ENCODE peak calls at places on chromosomes 2 and 18, in five cellular contexts. One of them, this sample, is unnamed.

GRCh38 chr2:235793163-235793752 is 299.4 kb downstream of the AGAP1 start:
- DNase-seq in NCI-H1105 treated with DMSO at 0.1 percent for 48 hours: no peak
- DNase-seq in activated T-cell treated with anti-CD3 and anti-CD28 coated beads, Interleukin-2, amount 50 U/mL, for 1 hour: no peak
- DNase-seq in activated CD8-positive, alpha-beta memory T cell treated with anti-CD3 and anti-CD28 coated beads, Interleukin-2, amount 10 ng/mL, durations not matched to agents 7 days and 5 days: no peak
- DNase-seq in left ventricle myocardium superior: peak; percentile 64
- DNase-seq in this sample: peak; percentile 47

GRCh38 chr18:9025104-9025838 is 77.2 kb upstream of the NDUFV2 start:
- DNase-seq in left ventricle myocardium superior: no peak
- DNase-seq in NCI-H1105 treated with DMSO at 0.1 percent for 48 hours: no peak
- DNase-seq in activated T-cell treated with anti-CD3 and anti-CD28 coated beads, Interleukin-2, amount 50 U/mL, for 1 hour: no peak
- DNase-seq in activated CD8-positive, alpha-beta memory T cell treated with anti-CD3 and anti-CD28 coated beads, Interleukin-2, amount 10 ng/mL, durations not matched to agents 7 days and 5 days: no peak
- DNase-seq in this sample: peak; percentile 17

GRCh38 chr2:8459474-8459873 is 222.4 kb upstream of the ID2 start:
- DNase-seq in activated CD8-positive, alpha-beta memory T cell treated with anti-CD3 and anti-CD28 coated beads, Interleukin-2, amount 10 ng/mL, durations not matched to agents 7 days and 5 days: no peak
- DNase-seq in NCI-H1105 treated with DMSO at 0.1 percent for 48 hours: no peak
- DNase-seq in left ventricle myocardium superior: no peak
- DNase-seq in activated T-cell treated with anti-CD3 and anti-CD28 coated beads, Interleukin-2, amount 50 U/mL, for 1 hour: no peak
- DNase-seq in this sample: no peak

GRCh38 chr2:75709297-75709696 is 1.4 kb downstream of the GCFC2 start:
- DNase-seq in activated CD8-positive, alpha-beta memory T cell treated with anti-CD3 and anti-CD28 coated beads, Interleukin-2, amount 10 ng/mL, durations not matched to agents 7 days and 5 days: no peak
- DNase-seq in left ventricle myocardium superior: no peak
- DNase-seq in NCI-H1105 treated with DMSO at 0.1 percent for 48 hours: no peak
- DNase-seq in activated T-cell treated with anti-CD3 and anti-CD28 coated beads, Interleukin-2, amount 50 U/mL, for 1 hour: no peak
- DNase-seq in this sample: no peak

GRCh38 chr18:59996370-59996966 is 96.7 kb downstream of the PMAIP1 start:
- DNase-seq in left ventricle myocardium superior: no peak
- DNase-seq in activated CD8-positive, alpha-beta memory T cell treated with anti-CD3 and anti-CD28 coated beads, Interleukin-2, amount 10 ng/mL, durations not matched to agents 7 days and 5 days: peak; percentile 47
- DNase-seq in activated T-cell treated with anti-CD3 and anti-CD28 coated beads, Interleukin-2, amount 50 U/mL, for 1 hour: no peak
- DNase-seq in NCI-H1105 treated with DMSO at 0.1 percent for 48 hours: peak; percentile 72
- DNase-seq in this sample: no peak

GRCh38 chr2:10367472-10368439 is 65.1 kb downstream of the HPCAL1 start:
- DNase-seq in left ventricle myocardium superior: no peak
- DNase-seq in activated T-cell treated with anti-CD3 and anti-CD28 coated beads, Interleukin-2, amount 50 U/mL, for 1 hour: no peak
- DNase-seq in NCI-H1105 treated with DMSO at 0.1 percent for 48 hours: no peak
- DNase-seq in activated CD8-positive, alpha-beta memory T cell treated with anti-CD3 and anti-CD28 coated beads, Interleukin-2, amount 10 ng/mL, durations not matched to agents 7 days and 5 days: no peak
- DNase-seq in this sample: no peak

GRCh38 chr2:96342085-96342484 is 6.5 kb downstream of the NCAPH start:
- DNase-seq in NCI-H1105 treated with DMSO at 0.1 percent for 48 hours: no peak
- DNase-seq in activated T-cell treated with anti-CD3 and anti-CD28 coated beads, Interleukin-2, amount 50 U/mL, for 1 hour: no peak
- DNase-seq in left ventricle myocardium superior: no peak
- DNase-seq in activated CD8-positive, alpha-beta memory T cell treated with anti-CD3 and anti-CD28 coated beads, Interleukin-2, amount 10 ng/mL, durations not matched to agents 7 days and 5 days: peak; percentile 82
- DNase-seq in this sample: peak; percentile 35

GRCh38 chr2:218387369-218388194 is 5.5 kb downstream of the SLC11A1 start:
- DNase-seq in left ventricle myocardium superior: peak; percentile 70
- DNase-seq in activated CD8-positive, alpha-beta memory T cell treated with anti-CD3 and anti-CD28 coated beads, Interleukin-2, amount 10 ng/mL, durations not matched to agents 7 days and 5 days: no peak
- DNase-seq in activated T-cell treated with anti-CD3 and anti-CD28 coated beads, Interleukin-2, amount 50 U/mL, for 1 hour: peak; percentile 36
- DNase-seq in NCI-H1105 treated with DMSO at 0.1 percent for 48 hours: peak; percentile 75
- DNase-seq in this sample: peak; percentile 62

GRCh38 chr2:24771905-24772586 is 21.1 kb downstream of the PTRHD1 start:
- DNase-seq in left ventricle myocardium superior: no peak
- DNase-seq in activated CD8-positive, alpha-beta memory T cell treated with anti-CD3 and anti-CD28 coated beads, Interleukin-2, amount 10 ng/mL, durations not matched to agents 7 days and 5 days: no peak
- DNase-seq in NCI-H1105 treated with DMSO at 0.1 percent for 48 hours: no peak
- DNase-seq in activated T-cell treated with anti-CD3 and anti-CD28 coated beads, Interleukin-2, amount 50 U/mL, for 1 hour: no peak
- DNase-seq in this sample: no peak

GRCh38 chr2:1499033-1499795 is 86.0 kb downstream of the TPO start:
- DNase-seq in activated CD8-positive, alpha-beta memory T cell treated with anti-CD3 and anti-CD28 coated beads, Interleukin-2, amount 10 ng/mL, durations not matched to agents 7 days and 5 days: no peak
- DNase-seq in left ventricle myocardium superior: no peak
- DNase-seq in NCI-H1105 treated with DMSO at 0.1 percent for 48 hours: no peak
- DNase-seq in activated T-cell treated with anti-CD3 and anti-CD28 coated beads, Interleukin-2, amount 50 U/mL, for 1 hour: no peak
- DNase-seq in this sample: no peak

GRCh38 chr2:121682396-121683298 is 33.4 kb upstream of the CLASP1 start:
- DNase-seq in activated CD8-positive, alpha-beta memory T cell treated with anti-CD3 and anti-CD28 coated beads, Interleukin-2, amount 10 ng/mL, durations not matched to agents 7 days and 5 days: no peak
- DNase-seq in activated T-cell treated with anti-CD3 and anti-CD28 coated beads, Interleukin-2, amount 50 U/mL, for 1 hour: no peak
- DNase-seq in left ventricle myocardium superior: no peak
- DNase-seq in NCI-H1105 treated with DMSO at 0.1 percent for 48 hours: no peak
- DNase-seq in this sample: no peak

GRCh38 chr2:96115631-96116423 is 544 bp downstream of the ADRA2B start:
- DNase-seq in activated CD8-positive, alpha-beta memory T cell treated with anti-CD3 and anti-CD28 coated beads, Interleukin-2, amount 10 ng/mL, durations not matched to agents 7 days and 5 days: no peak
- DNase-seq in NCI-H1105 treated with DMSO at 0.1 percent for 48 hours: no peak
- DNase-seq in left ventricle myocardium superior: peak; percentile 25
- DNase-seq in activated T-cell treated with anti-CD3 and anti-CD28 coated beads, Interleukin-2, amount 50 U/mL, for 1 hour: peak; percentile 18
- DNase-seq in this sample: no peak

GRCh38 chr18:42931501-42931900 is 184.0 kb downstream of the RIT2 start:
- DNase-seq in left ventricle myocardium superior: no peak
- DNase-seq in activated T-cell treated with anti-CD3 and anti-CD28 coated beads, Interleukin-2, amount 50 U/mL, for 1 hour: no peak
- DNase-seq in activated CD8-positive, alpha-beta memory T cell treated with anti-CD3 and anti-CD28 coated beads, Interleukin-2, amount 10 ng/mL, durations not matched to agents 7 days and 5 days: no peak
- DNase-seq in NCI-H1105 treated with DMSO at 0.1 percent for 48 hours: no peak
- DNase-seq in this sample: no peak

GRCh38 chr2:174326880-174327558 is 7.7 kb upstream of the SP9 start:
- DNase-seq in NCI-H1105 treated with DMSO at 0.1 percent for 48 hours: no peak
- DNase-seq in left ventricle myocardium superior: no peak
- DNase-seq in activated T-cell treated with anti-CD3 and anti-CD28 coated beads, Interleukin-2, amount 50 U/mL, for 1 hour: peak; percentile 40
- DNase-seq in activated CD8-positive, alpha-beta memory T cell treated with anti-CD3 and anti-CD28 coated beads, Interleukin-2, amount 10 ng/mL, durations not matched to agents 7 days and 5 days: no peak
- DNase-seq in this sample: no peak

GRCh38 chr2:120796094-120796493 is 60.4 kb downstream of the GLI2 start:
- DNase-seq in activated T-cell treated with anti-CD3 and anti-CD28 coated beads, Interleukin-2, amount 50 U/mL, for 1 hour: no peak
- DNase-seq in activated CD8-positive, alpha-beta memory T cell treated with anti-CD3 and anti-CD28 coated beads, Interleukin-2, amount 10 ng/mL, durations not matched to agents 7 days and 5 days: no peak
- DNase-seq in NCI-H1105 treated with DMSO at 0.1 percent for 48 hours: no peak
- DNase-seq in left ventricle myocardium superior: no peak
- DNase-seq in this sample: no peak

GRCh38 chr2:210630904-210631560 is 74.6 kb downstream of the CPS1 start:
- DNase-seq in left ventricle myocardium superior: no peak
- DNase-seq in activated CD8-positive, alpha-beta memory T cell treated with anti-CD3 and anti-CD28 coated beads, Interleukin-2, amount 10 ng/mL, durations not matched to agents 7 days and 5 days: no peak
- DNase-seq in activated T-cell treated with anti-CD3 and anti-CD28 coated beads, Interleukin-2, amount 50 U/mL, for 1 hour: no peak
- DNase-seq in NCI-H1105 treated with DMSO at 0.1 percent for 48 hours: peak; percentile 98
- DNase-seq in this sample: no peak

GRCh38 chr2:27071990-27072830 is 756 bp upstream of the OST4 start:
- DNase-seq in activated CD8-positive, alpha-beta memory T cell treated with anti-CD3 and anti-CD28 coated beads, Interleukin-2, amount 10 ng/mL, durations not matched to agents 7 days and 5 days: peak; percentile 63
- DNase-seq in activated T-cell treated with anti-CD3 and anti-CD28 coated beads, Interleukin-2, amount 50 U/mL, for 1 hour: no peak
- DNase-seq in NCI-H1105 treated with DMSO at 0.1 percent for 48 hours: peak; percentile 13
- DNase-seq in left ventricle myocardium superior: peak; percentile 86
- DNase-seq in this sample: no peak

GRCh38 chr2:106044021-106044420 is 150.1 kb downstream of the UXS1 start:
- DNase-seq in NCI-H1105 treated with DMSO at 0.1 percent for 48 hours: no peak
- DNase-seq in left ventricle myocardium superior: no peak
- DNase-seq in activated T-cell treated with anti-CD3 and anti-CD28 coated beads, Interleukin-2, amount 50 U/mL, for 1 hour: no peak
- DNase-seq in activated CD8-positive, alpha-beta memory T cell treated with anti-CD3 and anti-CD28 coated beads, Interleukin-2, amount 10 ng/mL, durations not matched to agents 7 days and 5 days: no peak
- DNase-seq in this sample: no peak

GRCh38 chr2:109637749-109638570 is 23.8 kb downstream of the SOWAHC start:
- DNase-seq in left ventricle myocardium superior: no peak
- DNase-seq in NCI-H1105 treated with DMSO at 0.1 percent for 48 hours: no peak
- DNase-seq in activated T-cell treated with anti-CD3 and anti-CD28 coated beads, Interleukin-2, amount 50 U/mL, for 1 hour: no peak
- DNase-seq in activated CD8-positive, alpha-beta memory T cell treated with anti-CD3 and anti-CD28 coated beads, Interleukin-2, amount 10 ng/mL, durations not matched to agents 7 days and 5 days: no peak
- DNase-seq in this sample: peak; percentile 57

GRCh38 chr2:55482186-55482945 is 37.2 kb upstream of the CFAP36 start:
- DNase-seq in activated CD8-positive, alpha-beta memory T cell treated with anti-CD3 and anti-CD28 coated beads, Interleukin-2, amount 10 ng/mL, durations not matched to agents 7 days and 5 days: no peak
- DNase-seq in left ventricle myocardium superior: no peak
- DNase-seq in NCI-H1105 treated with DMSO at 0.1 percent for 48 hours: peak; percentile 66
- DNase-seq in activated T-cell treated with anti-CD3 and anti-CD28 coated beads, Interleukin-2, amount 50 U/mL, for 1 hour: no peak
- DNase-seq in this sample: peak; percentile 40

GRCh38 chr2:118242216-118242615 is 153.9 kb downstream of the INSIG2 start:
- DNase-seq in activated CD8-positive, alpha-beta memory T cell treated with anti-CD3 and anti-CD28 coated beads, Interleukin-2, amount 10 ng/mL, durations not matched to agents 7 days and 5 days: no peak
- DNase-seq in activated T-cell treated with anti-CD3 and anti-CD28 coated beads, Interleukin-2, amount 50 U/mL, for 1 hour: no peak
- DNase-seq in left ventricle myocardium superior: no peak
- DNase-seq in NCI-H1105 treated with DMSO at 0.1 percent for 48 hours: no peak
- DNase-seq in this sample: no peak